ENCODE peak calls at places on chromosome 3, in eight cellular contexts. P is HCT116, M is upper lobe of left lung, S is heart left ventricle, L is GM12878, T is IMR-90, X is A549, J is HepG2. W is an unnamed sample.

GRCh38 chr3:186974824-186975281 is 44.5 kb downstream of the ST6GAL1 start:
- ATAC-seq in X (no peak), S (no peak), P (no peak), L (no peak), T (no peak), J (peak; percentile 90), M (no peak), W (no peak)

GRCh38 chr3:100970537-100970936 is 22.7 kb downstream of the ABI3BP start:
- ATAC-seq in S (no peak), T (no peak), M (no peak), X (no peak), L (no peak), P (no peak), J (no peak), W (no peak)

GRCh38 chr3:74693696-74694393 is 79.4 kb upstream of the CNTN3 start:
- ATAC-seq in P (no peak), M (no peak), L (no peak), X (no peak), J (no peak), T (no peak), S (peak; percentile 84), W (no peak)

GRCh38 chr3:178404966-178405365 is 131.3 kb upstream of the KCNMB2 start:
- ATAC-seq in M (no peak), J (no peak), L (no peak), S (no peak), X (no peak), T (no peak), P (no peak), W (no peak)

GRCh38 chr3:74332165-74332564 is 282.3 kb downstream of the CNTN3 start:
- ATAC-seq in P (no peak), T (no peak), L (no peak), J (no peak), M (no peak), X (no peak), S (no peak), W (no peak)

GRCh38 chr3:161395115-161395514 is 23.8 kb upstream of the SPTSSB start:
- ATAC-seq in J (no peak), T (no peak), L (peak; percentile 69), M (no peak), P (no peak), S (no peak), X (no peak), W (no peak)

GRCh38 chr3:73389104-73389809 is 235.5 kb downstream of the PDZRN3 start:
- ATAC-seq in J (no peak), M (peak; percentile 66), P (no peak), T (no peak), S (no peak), X (no peak), L (no peak), W (peak; percentile 66)

GRCh38 chr3:14265246-14265962 is 86.8 kb downstream of the LSM3 start:
- ATAC-seq in X (peak; percentile 83), T (peak; percentile 45), S (no peak), J (peak; percentile 42), P (no peak), L (peak; percentile 61), M (no peak), W (no peak)

GRCh38 chr3:163422671-163423070 is 1655.6 kb downstream of the SI start:
- ATAC-seq in L (no peak), M (no peak), S (no peak), J (no peak), T (no peak), X (no peak), P (no peak), W (no peak)

GRCh38 chr3:46927718-46928073 is 48.8 kb downstream of the CCDC12 start:
- ATAC-seq in P (no peak), S (no peak), X (no peak), M (no peak), T (no peak), J (no peak), L (peak; percentile 9), W (no peak)

GRCh38 chr3:64267774-64268604 is 42.7 kb upstream of the PRICKLE2 start:
- ATAC-seq in P (no peak), S (peak; percentile 84), X (no peak), L (no peak), J (peak; percentile 92), M (peak; percentile 79), T (peak; percentile 90), W (peak; percentile 91)

GRCh38 chr3:179016979-179017670 is 54.5 kb downstream of the ZMAT3 start:
- ATAC-seq in M (no peak), P (no peak), T (no peak), L (peak; percentile 78), J (no peak), S (no peak), X (no peak), W (no peak)

GRCh38 chr3:37540786-37541185 is 320.9 kb upstream of the CTDSPL start:
- ATAC-seq in M (no peak), J (no peak), L (no peak), X (no peak), S (no peak), T (no peak), P (no peak), W (no peak)

GRCh38 chr3:17227472-17227871 is 342.7 kb downstream of the PLCL2 start:
- ATAC-seq in S (no peak), P (no peak), X (no peak), L (no peak), J (no peak), T (no peak), M (no peak), W (no peak)

GRCh38 chr3:119227064-119227850 is 13.4 kb downstream of the B4GALT4 start:
- ATAC-seq in J (peak; percentile 79), S (no peak), M (no peak), X (peak; percentile 43), P (no peak), T (peak; percentile 45), L (no peak), W (no peak)

GRCh38 chr3:73471986-73472385 is 152.8 kb downstream of the PDZRN3 start:
- ATAC-seq in S (peak; percentile 14), P (no peak), J (no peak), L (no peak), X (no peak), T (no peak), M (no peak), W (no peak)

GRCh38 chr3:12139111-12139511 is 19.6 kb downstream of the TIMP4 start:
- ATAC-seq in S (peak; percentile 54), X (peak; percentile 88), T (peak; percentile 71), P (peak; percentile 60), M (peak; percentile 56), J (peak; percentile 88), L (peak; percentile 69), W (peak; percentile 33)

GRCh38 chr3:195270350-195271115 is 426 bp downstream of the XXYLT1 start:
- ATAC-seq in L (peak; percentile 80), J (peak; percentile 81), T (peak; percentile 77), P (peak; percentile 72), M (peak; percentile 89), X (peak; percentile 82), S (peak; percentile 39), W (peak; percentile 88)
- TF ChIP-seq POLR2A in L (peak; percentile 72), J (peak; percentile 59), T (no peak), P (peak; percentile 45), M (no peak), X (peak; percentile 73), S (no peak), W (peak; percentile 35)

DNA sequence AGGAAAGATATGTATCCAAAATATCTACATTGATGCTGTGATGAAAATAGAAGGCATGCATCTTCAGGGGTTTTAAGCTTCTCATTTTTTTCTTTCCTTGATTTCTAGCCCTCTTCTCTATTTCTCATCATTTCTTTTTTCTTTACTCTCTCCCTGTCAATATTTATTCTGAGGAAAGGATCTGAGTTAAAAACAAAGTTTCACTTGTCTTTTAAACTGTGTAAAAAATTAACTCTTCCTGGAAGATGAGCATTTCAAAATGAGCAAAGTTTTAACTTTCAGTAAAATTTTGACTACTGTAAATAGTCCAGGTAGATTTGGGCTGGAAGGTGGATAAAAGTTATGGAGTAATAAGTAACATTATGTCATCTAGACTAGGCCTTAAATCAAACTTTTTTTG is 500.2 kb upstream of the GBE1 start:
- ATAC-seq in S (no peak), T (no peak), L (no peak), X (no peak), M (no peak), P (no peak), J (no peak), W (no peak)
- TF ChIP-seq POLR2A in S (no peak), T (no peak), L (no peak), X (no peak), M (no peak), P (no peak), J (no peak), W (no peak)

GRCh38 chr3:184315871-184316661 is 1.7 kb downstream of the EIF4G1 start:
- ATAC-seq in L (peak; percentile 7), S (no peak), P (no peak), M (no peak), J (peak; percentile 29), T (no peak), X (no peak), W (no peak)

GRCh38 chr3:184314700-184315505 is 497 bp downstream of the EIF4G1 start:
- ATAC-seq in T (peak; percentile 70), M (peak; percentile 90), L (peak; percentile 56), J (peak; percentile 60), P (peak; percentile 39), S (peak; percentile 50), X (peak; percentile 39), W (peak; percentile 84)

GRCh38 chr3:184316792-184317191 is 2.4 kb downstream of the EIF4G1 start:
- ATAC-seq in S (no peak), T (no peak), X (no peak), M (no peak), P (no peak), L (peak; percentile 3), J (no peak), W (no peak)

GRCh38 chr3:184315506-184315867 is 1.1 kb downstream of the EIF4G1 start:
- ATAC-seq in M (no peak), J (peak; percentile 26), P (no peak), T (no peak), X (peak; percentile 4), L (peak; percentile 18), S (no peak), W (no peak)

GRCh38 chr3:184314363-184314699 is at the start of gene EIF4G1:
- ATAC-seq in J (peak; percentile 86), P (peak; percentile 85), L (peak; percentile 88), S (peak; percentile 79), T (peak; percentile 80), M (peak; percentile 95), X (peak; percentile 85), W (peak; percentile 91)
- TF ChIP-seq POLR2A in J (peak; percentile 74), P (peak; percentile 48), L (peak; percentile 86), S (no peak), T (peak; percentile 89), M (no peak), X (peak; percentile 44), W (peak; percentile 41)

DNA sequence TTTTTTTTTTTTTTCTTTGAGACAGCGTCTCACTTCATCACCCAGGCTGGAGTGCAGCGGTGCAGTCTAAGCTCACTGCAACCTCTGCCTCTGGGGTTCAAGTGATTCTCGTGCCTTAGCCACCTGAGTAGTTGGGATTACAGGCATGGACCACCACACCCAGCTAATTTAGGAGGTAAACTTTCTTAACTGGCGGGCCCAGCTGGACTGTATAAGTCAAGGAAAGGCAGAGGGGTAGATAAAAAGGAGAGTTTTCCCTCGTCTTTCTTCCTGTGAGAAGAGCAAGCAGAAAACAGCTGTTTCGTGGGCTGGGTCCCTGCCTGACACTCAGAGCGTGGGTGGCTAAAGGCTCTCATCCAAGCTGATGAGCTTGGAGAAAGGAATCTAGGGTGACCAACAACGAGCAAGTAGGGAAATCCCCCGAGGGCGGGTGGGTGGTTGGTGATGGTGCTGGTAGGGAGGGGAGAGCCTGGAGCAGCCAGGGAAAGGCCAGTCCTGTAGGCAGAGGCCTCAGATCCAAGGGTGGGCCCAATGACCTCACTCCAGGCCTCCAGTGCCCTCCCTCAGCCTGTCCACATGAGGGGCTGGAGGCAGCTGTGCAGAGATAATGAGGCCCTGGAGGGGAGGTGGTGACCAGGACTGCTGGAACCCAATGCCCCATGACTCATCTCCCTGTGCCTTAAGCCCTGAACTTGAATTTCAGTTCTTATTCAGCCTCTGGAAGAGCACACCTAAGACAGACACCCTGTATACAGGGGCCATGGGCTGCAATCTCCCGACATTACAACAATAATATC is 43.1 kb upstream of the LIMD1 start:
- ATAC-seq in J (peak; percentile 47), X (peak; percentile 52), T (peak; percentile 91), M (peak; percentile 87), L (no peak), S (peak; percentile 49), P (peak; percentile 74), W (peak; percentile 69)
- TF ChIP-seq POLR2A in J (no peak), X (no peak), T (no peak), M (no peak), L (no peak), S (no peak), P (no peak), W (no peak)

W was measured in gastroesophageal sphincter.